ENCODE peak calls at places on chromosomes 12 and 14, in four cellular contexts. V is RWPE2, M is mammary epithelial cell, N is OCI-LY7. U is an unnamed sample. For H3K4me1, the result is how much of the 10 kb centered on the place peaks cover.

GRCh38 chr14:91237219-91237618 is 7.3 kb downstream of the GPR68 start:
- DNase-seq in M (no peak), N (no peak), V (no peak), U (no peak)

GRCh38 chr12:84741727-84742126 is 170.9 kb downstream of the SLC6A15 start:
- DNase-seq in V (no peak), N (no peak), M (no peak), U (no peak)

GRCh38 chr14:84036863-84037262 is 1493.1 kb upstream of the FLRT2 start:
- DNase-seq in M (peak), N (no peak), V (no peak), U (no peak)

GRCh38 chr12:85076688-85077430 is 40.7 kb downstream of the LRRIQ1 start:
- DNase-seq in V (no peak), N (peak), M (peak), U (peak)

GRCh38 chr12:110578522-110579238 is 4.4 kb downstream of the PPTC7 start:
- DNase-seq in N (no peak), M (no peak), V (no peak), U (no peak)

GRCh38 chr14:68526420-68527105 is 266.3 kb downstream of the ZFP36L1 start:
- DNase-seq in M (no peak), V (no peak), N (no peak), U (no peak)

GRCh38 chr12:81800298-81801148 is 41.4 kb upstream of the PPFIA2 start:
- DNase-seq in N (no peak), M (no peak), V (no peak), U (no peak)

GRCh38 chr12:89179983-89180382 is 172.3 kb downstream of the DUSP6 start:
- DNase-seq in V (peak), M (peak), N (no peak), U (no peak)

GRCh38 chr14:20400965-20401593 is 12.2 kb downstream of the TEP1 start:
- DNase-seq in M (peak), N (no peak), V (no peak), U (no peak)

GRCh38 chr12:107847830-107848229 is 73.3 kb downstream of the ASCL4 start:
- DNase-seq in M (no peak), N (no peak), V (no peak), U (no peak)

GRCh38 chr14:31360919-31361662 is 59.3 kb downstream of the HEATR5A start:
- DNase-seq in M (peak), N (no peak), V (no peak), U (no peak)

GRCh38 chr12:9796916-9797315 is 30.4 kb upstream of the KLRF1 start:
- DNase-seq in V (no peak), M (no peak), N (no peak), U (no peak)

GRCh38 chr12:57888407-57889157 is 42.1 kb upstream of the CTDSP2 start:
- DNase-seq in V (peak), N (peak), M (peak), U (peak)
- H3K4me1 ChIP-seq in V (under half), N (under half), M (under half), U (under half)

DNA sequence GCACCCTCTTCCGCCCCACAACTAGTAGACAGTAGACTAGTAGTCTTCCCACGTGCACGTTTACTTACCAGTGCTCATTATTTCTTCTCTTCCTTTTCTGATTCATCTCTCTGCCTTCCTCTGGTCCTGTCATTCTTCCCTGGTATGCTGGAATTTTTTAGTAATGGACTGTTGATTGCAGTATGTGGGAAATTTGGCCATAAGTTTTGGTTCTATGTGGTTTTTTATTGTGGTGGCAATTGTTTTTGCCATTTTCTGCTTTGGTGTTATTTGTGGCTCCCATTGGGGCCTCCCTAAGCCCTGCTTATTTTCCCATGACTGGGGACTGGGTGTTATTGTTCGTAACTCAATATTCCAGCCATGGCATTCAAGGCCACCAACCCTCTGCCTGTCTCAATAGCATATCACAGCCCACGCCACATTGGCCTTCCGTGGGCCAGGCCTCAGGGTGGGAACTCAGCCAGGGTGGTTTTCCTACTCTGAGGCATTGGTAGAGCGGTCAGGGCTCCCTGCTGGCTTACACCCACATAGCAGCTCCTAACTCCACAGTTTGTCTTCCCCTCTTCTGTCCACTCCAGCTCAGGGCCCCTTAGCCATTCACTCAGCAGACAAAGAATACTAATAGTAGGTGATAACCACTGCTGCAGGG is 321.4 kb downstream of the CACNA1C start:
- DNase-seq in N (no peak), V (no peak), M (no peak), U (no peak)
- H3K4me1 ChIP-seq in N (under half), V (under half), M (under half), U (under half)

GRCh38 chr12:11836282-11836963 is 186.9 kb downstream of the ETV6 start:
- DNase-seq in N (peak), M (no peak), V (no peak), U (no peak)
- H3K4me1 ChIP-seq in N (half or more), M (under half), V (under half), U (under half)

GRCh38 chr12:52246720-52247621 is 13.9 kb downstream of the KRT7 start:
- DNase-seq in V (peak), N (no peak), M (no peak), U (no peak)
- H3K4me1 ChIP-seq in V (under half), N (under half), M (under half), U (under half)

DNA sequence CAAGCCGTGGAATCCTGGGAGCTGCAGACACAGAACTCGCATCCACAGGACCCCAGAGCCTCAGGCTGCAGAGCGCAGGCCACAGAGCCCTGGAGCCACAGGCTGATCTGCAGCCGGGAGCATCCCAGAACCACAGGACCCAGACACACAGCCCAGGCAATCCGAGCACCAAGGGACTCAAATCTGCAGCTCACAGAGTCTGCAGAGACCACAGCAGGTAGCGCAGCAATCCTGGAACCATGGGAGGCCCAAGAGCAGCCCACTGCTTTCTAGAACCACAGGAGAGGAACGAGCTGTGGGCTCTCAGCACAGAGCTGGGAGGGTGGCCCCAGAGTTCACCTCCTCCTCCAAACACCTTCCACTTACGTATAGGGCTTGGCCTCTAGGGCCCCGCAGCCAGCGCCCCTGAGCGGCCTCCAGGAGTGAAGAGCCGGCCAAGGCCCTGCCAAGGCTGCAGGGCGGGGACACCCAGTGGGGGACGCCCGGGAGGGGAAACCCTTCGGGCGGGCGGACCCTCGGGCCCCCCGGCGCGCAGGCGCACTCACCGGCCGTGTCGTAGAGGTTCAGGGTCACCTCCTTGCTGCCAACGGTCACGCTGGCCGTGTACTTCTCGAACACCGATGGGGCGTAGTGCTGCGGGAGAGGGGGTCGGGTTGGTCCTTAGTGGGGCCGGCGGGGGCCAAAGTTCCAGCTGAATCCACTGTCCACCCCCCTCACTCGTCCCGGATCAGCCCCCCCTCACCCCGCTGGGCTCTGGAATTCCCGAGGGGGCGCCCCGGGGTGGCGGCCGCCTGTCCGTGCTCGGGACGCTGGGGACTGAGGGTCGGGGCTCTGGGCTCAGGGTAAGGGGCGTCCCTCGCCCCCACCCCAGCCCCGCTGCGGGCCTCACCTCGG is 634 bp downstream of the RHOF start:
- DNase-seq in N (peak), V (no peak), M (no peak), U (peak)
- H3K4me1 ChIP-seq in N (half or more), V (under half), M (under half), U (half or more)

GRCh38 chr12:26271889-26272492 is 76.6 kb downstream of the SSPN start:
- DNase-seq in V (peak), N (no peak), M (peak), U (no peak)
- H3K4me1 ChIP-seq in V (under half), N (under half), M (half or more), U (under half)

GRCh38 chr14:51860164-51860835 is at the start of gene GNG2:
- DNase-seq in N (peak), V (peak), M (peak), U (peak)

GRCh38 chr14:51860836-51861583 is 598 bp downstream of the GNG2 start:
- DNase-seq in N (peak), V (no peak), M (no peak), U (no peak)

GRCh38 chr14:51865953-51866747 is 5.7 kb downstream of the GNG2 start:
- DNase-seq in M (no peak), N (no peak), V (no peak), U (peak)

GRCh38 chr14:51862171-51862838 is 1.9 kb downstream of the GNG2 start:
- DNase-seq in M (no peak), N (peak), V (no peak), U (no peak)

DNA sequence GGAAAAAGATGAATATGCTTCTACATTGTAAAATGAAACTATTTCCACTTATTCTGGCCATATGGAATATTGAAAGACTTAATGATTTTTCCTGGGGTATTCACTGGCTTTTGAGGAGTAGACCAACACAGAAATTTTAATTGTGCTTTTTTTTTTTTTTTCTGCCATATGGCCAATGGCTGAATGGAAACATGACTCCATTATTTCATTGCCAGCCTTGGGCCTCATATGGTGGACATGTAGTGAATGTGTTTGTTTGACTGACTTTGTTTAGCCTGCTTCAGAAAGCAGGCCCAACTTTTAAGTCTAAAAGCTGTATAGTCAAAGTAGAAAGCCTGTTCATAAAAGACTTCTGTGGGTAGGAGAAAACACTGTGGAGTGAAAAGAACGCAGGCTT is 2.4 kb downstream of the GNG2 start:
- DNase-seq in M (no peak), N (no peak), V (no peak), U (no peak)
- H3K4me1 ChIP-seq in M (under half), N (under half), V (under half), U (half or more)

DNA sequence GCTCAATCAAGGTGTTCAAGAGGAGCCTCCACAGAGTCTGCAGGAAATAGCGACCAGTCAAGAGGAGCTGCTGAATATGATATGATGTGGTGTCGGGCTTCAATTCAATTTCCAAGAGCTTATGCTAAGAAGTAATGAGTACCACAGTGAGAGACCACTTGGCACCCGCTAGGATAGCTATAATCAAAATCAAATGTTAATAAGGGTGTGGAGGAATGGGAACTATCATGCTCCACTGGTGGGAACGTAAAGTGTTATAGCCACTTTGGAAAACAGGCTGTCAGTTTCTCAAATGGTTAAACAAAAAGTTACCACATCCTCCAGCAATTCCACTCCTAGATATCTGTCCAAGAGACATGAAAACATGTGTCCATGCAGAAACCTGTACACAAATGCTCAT is 6.7 kb downstream of the POLR3B start:
- DNase-seq in V (no peak), N (no peak), M (no peak), U (no peak)
- H3K4me1 ChIP-seq in V (under half), N (under half), M (under half), U (under half)

GRCh38 chr14:93041002-93041401 is 74.7 kb downstream of the ITPK1 start:
- DNase-seq in N (no peak), V (no peak), M (no peak), U (no peak)

GRCh38 chr14:93041830-93042229 is 73.9 kb downstream of the ITPK1 start:
- DNase-seq in V (no peak), N (no peak), M (no peak), U (no peak)

GRCh38 chr14:93042968-93043940 is 72.5 kb downstream of the ITPK1 start:
- DNase-seq in N (no peak), M (peak), V (peak), U (no peak)

GRCh38 chr14:93039649-93040315 is 75.9 kb downstream of the ITPK1 start:
- DNase-seq in M (no peak), V (no peak), N (no peak), U (no peak)

DNA sequence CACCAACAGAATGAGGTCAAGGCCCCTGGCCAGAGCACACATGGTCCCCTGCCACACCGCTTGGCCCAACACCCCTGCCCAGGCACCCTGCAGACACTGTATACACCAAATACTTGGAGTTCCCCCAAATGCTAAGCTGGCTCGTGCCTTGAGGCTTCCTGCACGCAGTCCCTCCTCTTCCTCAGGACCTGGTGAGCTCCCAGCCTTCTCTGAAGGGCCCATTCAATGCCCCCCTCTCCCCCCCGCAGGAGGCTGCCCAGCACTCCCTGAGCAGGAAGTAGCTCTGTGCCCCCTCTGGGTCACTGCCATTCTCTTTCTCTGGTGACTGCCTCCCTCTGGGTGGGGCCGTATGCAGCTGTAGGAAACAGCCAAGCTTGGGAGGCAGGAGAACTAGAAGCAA is 75.3 kb downstream of the ITPK1 start:
- DNase-seq in M (no peak), V (no peak), N (no peak), U (no peak)
- H3K4me1 ChIP-seq in M (half or more), V (half or more), N (under half), U (under half)

GRCh38 chr12:48017921-48018617 is 13.8 kb upstream of the COL2A1 start:
- DNase-seq in M (no peak), V (no peak), N (no peak), U (no peak)

GRCh38 chr12:48016373-48017020 is 12.2 kb upstream of the COL2A1 start:
- DNase-seq in V (no peak), M (no peak), N (no peak), U (no peak)

GRCh38 chr12:48015129-48015528 is 10.9 kb upstream of the COL2A1 start:
- DNase-seq in M (no peak), N (no peak), V (no peak), U (no peak)

GRCh38 chr12:48017496-48017895 is 13.2 kb upstream of the COL2A1 start:
- DNase-seq in M (no peak), V (no peak), N (no peak), U (no peak)

DNA sequence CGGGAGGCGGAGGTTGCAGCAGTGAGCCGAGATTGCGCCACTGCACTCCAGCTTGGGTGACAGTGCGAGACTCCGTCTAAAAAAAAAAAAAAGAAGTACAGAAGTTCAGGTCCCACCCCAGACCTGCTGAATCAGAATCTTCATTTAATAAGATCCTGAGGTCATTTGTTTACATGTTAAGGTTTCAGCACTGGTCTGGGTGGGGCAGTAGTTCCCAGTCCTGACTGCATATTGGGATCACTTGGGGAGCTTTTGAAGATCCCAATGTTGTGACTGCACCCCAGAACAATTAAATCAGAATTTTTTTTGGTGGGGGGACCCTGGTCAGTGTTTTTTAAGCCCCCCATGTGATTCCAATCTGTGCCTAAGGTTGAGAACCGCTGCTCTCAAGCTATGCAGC is 11.7 kb upstream of the COL2A1 start:
- DNase-seq in N (no peak), M (no peak), V (no peak), U (no peak)
- H3K4me1 ChIP-seq in N (under half), M (under half), V (under half), U (under half)